ENCODE peak calls at places on chromosomes 7 and 10, in eight cellular contexts. G is endodermal cell, R is MM.1S, X is uterus, L is transverse colon, T is B cell, E is skeletal muscle cell, W is mesenteric fat pad. J is an unnamed sample.

GRCh38 chr7:91443862-91444261 is 179.6 kb downstream of the FZD1 start:
- DNase-seq in G (no peak), R (no peak), X (no peak), L (no peak), T (no peak), E (no peak), W (no peak), J (no peak)

GRCh38 chr10:106267591-106267990 is 896.9 kb downstream of the SORCS1 start:
- DNase-seq in G (no peak), R (no peak), X (no peak), L (no peak), T (no peak), E (no peak), W (no peak), J (no peak)

GRCh38 chr10:93186631-93187030 is 112.9 kb downstream of the CYP26A1 start:
- DNase-seq in G (no peak), R (no peak), X (no peak), L (no peak), T (no peak), E (no peak), W (no peak), J (no peak)

GRCh38 chr10:131726460-131726861 is 174.3 kb upstream of the PPP2R2D start:
- DNase-seq in G (peak; percentile 77), R (no peak), X (no peak), L (no peak), T (no peak), E (no peak), W (peak; percentile 87), J (no peak)

GRCh38 chr7:157529768-157530560 is 193.2 kb downstream of the DNAJB6 start:
- DNase-seq in G (peak; percentile 31), R (no peak), X (no peak), L (no peak), T (no peak), E (no peak), W (peak; percentile 62), J (no peak)

GRCh38 chr10:29357962-29358635 is 69.2 kb downstream of the LYZL1 start:
- DNase-seq in G (no peak), R (no peak), X (no peak), L (no peak), T (no peak), E (no peak), W (no peak), J (no peak)

GRCh38 chr7:94056796-94057207 is 52.6 kb upstream of the BET1 start:
- DNase-seq in G (peak; percentile 67), R (no peak), X (no peak), L (no peak), T (no peak), E (peak; percentile 96), W (no peak), J (no peak)

GRCh38 chr7:97351488-97351887 is 234.0 kb downstream of the SDHAF3 start:
- DNase-seq in G (no peak), R (no peak), X (no peak), L (no peak), T (no peak), E (no peak), W (no peak), J (no peak)

GRCh38 chr10:1746796-1747195 is 9.5 kb upstream of the ADARB2 start:
- DNase-seq in G (no peak), R (no peak), X (no peak), L (no peak), T (no peak), E (no peak), W (no peak), J (no peak)

GRCh38 chr7:156460861-156461632 is 179.5 kb upstream of the RNF32 start:
- DNase-seq in G (no peak), R (peak; percentile 56), X (no peak), L (no peak), T (no peak), E (no peak), W (no peak), J (no peak)

GRCh38 chr7:66167773-66168367 is 37.3 kb upstream of the TPST1 start:
- DNase-seq in G (no peak), R (no peak), X (no peak), L (no peak), T (no peak), E (no peak), W (no peak), J (no peak)